ENCODE peak calls at places on chromosomes 5 and 9, in seven cellular contexts. T is Ammon's horn; N is activated CD4-positive, alpha-beta T cell treated with anti-CD3 and anti-CD28 coated beads, Interleukin-2, amount 50 U/mL, for 4 hours; H is activated CD8-positive, alpha-beta memory T cell treated with anti-CD3 and anti-CD28 coated beads, Interleukin-2, amount 50 U/mL, for 48 hours; A is kidney epithelial cell; J is renal cortical epithelial cell; R is AG08396. X is an unnamed sample.

GRCh38 chr9:112755059-112755458 is 4.5 kb downstream of the SNX30 start:
- DNase-seq in T (no peak), N (no peak), H (no peak), A (no peak), J (no peak), R (no peak), X (no peak)

GRCh38 chr5:123992641-123993040 is 480.7 kb downstream of the CSNK1G3 start:
- DNase-seq in T (no peak), N (no peak), H (no peak), A (no peak), J (peak), R (no peak), X (no peak)

GRCh38 chr9:113929634-113930092 is 53.6 kb downstream of the ZNF618 start:
- DNase-seq in T (no peak), N (no peak), H (no peak), A (no peak), J (peak), R (peak), X (no peak)

GRCh38 chr9:123724211-123724831 is 205.6 kb downstream of the DENND1A start:
- DNase-seq in T (peak), N (no peak), H (no peak), A (no peak), J (peak), R (peak), X (no peak)

GRCh38 chr9:135906291-135907005 is 898 bp downstream of the CAMSAP1 start:
- DNase-seq in T (peak), N (no peak), H (no peak), A (no peak), J (peak), R (no peak), X (peak)

GRCh38 chr9:131609116-131609830 is 64.0 kb downstream of the PRRT1B start:
- DNase-seq in T (peak), N (no peak), H (no peak), A (no peak), J (peak), R (peak), X (peak)

GRCh38 chr9:114733814-114734213 is 51.8 kb upstream of the TEX48 start:
- DNase-seq in T (no peak), N (no peak), H (no peak), A (no peak), J (peak), R (no peak), X (no peak)

GRCh38 chr5:1867114-1867814 is 15.5 kb downstream of the IRX4 start:
- DNase-seq in T (no peak), N (no peak), H (no peak), A (no peak), J (no peak), R (no peak), X (no peak)

GRCh38 chr9:121700831-121701419 is 49.5 kb downstream of the DAB2IP start:
- DNase-seq in T (no peak), N (no peak), H (no peak), A (no peak), J (no peak), R (no peak), X (no peak)

GRCh38 chr9:8651830-8652229 is 852.3 kb upstream of the DMAC1 start:
- DNase-seq in T (peak), N (no peak), H (no peak), A (no peak), J (no peak), R (no peak), X (no peak)

GRCh38 chr9:116546711-116547581 is 140.2 kb upstream of the TRIM32 start:
- DNase-seq in T (no peak), N (no peak), H (no peak), A (no peak), J (peak), R (no peak), X (no peak)

GRCh38 chr9:111095423-111095822 is 57.2 kb upstream of the LPAR1 start:
- DNase-seq in T (no peak), N (no peak), H (no peak), A (no peak), J (no peak), R (no peak), X (no peak)

GRCh38 chr9:87514136-87514535 is 16.5 kb downstream of the DAPK1 start:
- DNase-seq in T (no peak), N (no peak), H (no peak), A (no peak), J (no peak), R (no peak), X (no peak)

GRCh38 chr5:134568761-134569725 is 43.6 kb downstream of the JADE2 start:
- DNase-seq in T (peak), N (no peak), H (no peak), A (no peak), J (peak), R (peak), X (peak)

GRCh38 chr9:3323714-3324113 is 202.1 kb downstream of the RFX3 start:
- DNase-seq in T (no peak), N (no peak), H (no peak), A (no peak), J (no peak), R (no peak), X (no peak)

GRCh38 chr5:135883441-135883840 is 12.2 kb downstream of the IL9 start:
- DNase-seq in T (no peak), N (no peak), H (no peak), A (no peak), J (no peak), R (no peak), X (no peak)

GRCh38 chr9:132216861-132217655 is 55.2 kb downstream of the NTNG2 start:
- DNase-seq in T (no peak), N (no peak), H (no peak), A (no peak), J (no peak), R (no peak), X (no peak)

GRCh38 chr9:124562328-124562727 is 55.1 kb upstream of the NR5A1 start:
- DNase-seq in T (no peak), N (no peak), H (no peak), A (no peak), J (peak), R (no peak), X (no peak)

GRCh38 chr5:42582723-42583122 is 159.5 kb downstream of the GHR start:
- DNase-seq in T (no peak), N (no peak), H (no peak), A (no peak), J (no peak), R (no peak), X (no peak)

GRCh38 chr9:35745569-35745968 is 3.5 kb downstream of the GBA2 start:
- DNase-seq in T (no peak), N (no peak), H (no peak), A (no peak), J (no peak), R (no peak), X (no peak)

GRCh38 chr5:74576941-74577456 is 63.5 kb downstream of the ENC1 start:
- DNase-seq in T (peak), N (no peak), H (no peak), A (peak), J (peak), R (peak), X (no peak)

GRCh38 chr5:155953335-155953734 is 373.6 kb upstream of the SGCD start:
- DNase-seq in T (no peak), N (no peak), H (no peak), A (no peak), J (no peak), R (peak), X (no peak)

GRCh38 chr5:177545487-177546261 is 8.7 kb downstream of the FAM193B start:
- DNase-seq in T (no peak), N (no peak), H (no peak), A (no peak), J (peak), R (peak), X (peak)

GRCh38 chr9:135524130-135524861 is 3.1 kb downstream of the LCN1 start:
- DNase-seq in T (no peak), N (no peak), H (peak), A (no peak), J (no peak), R (no peak), X (peak)

GRCh38 chr9:79673614-79674013 is 101.8 kb downstream of the TLE4 start:
- DNase-seq in T (no peak), N (no peak), H (no peak), A (no peak), J (no peak), R (no peak), X (no peak)

GRCh38 chr9:92655366-92655765 is 14.6 kb downstream of the IPPK start:
- DNase-seq in T (no peak), N (no peak), H (no peak), A (no peak), J (no peak), R (no peak), X (no peak)

GRCh38 chr5:132254321-132254977 is 3.0 kb upstream of the PDLIM4 start:
- DNase-seq in T (no peak), N (no peak), H (no peak), A (no peak), J (peak), R (no peak), X (peak)

GRCh38 chr5:23457780-23458179 is 49.6 kb upstream of the PRDM9 start:
- DNase-seq in T (no peak), N (no peak), H (no peak), A (no peak), J (peak), R (no peak), X (no peak)

GRCh38 chr9:136095495-136096058 is 488 bp upstream of the NACC2 start:
- DNase-seq in T (no peak), N (no peak), H (no peak), A (no peak), J (no peak), R (peak), X (no peak)

GRCh38 chr5:133727636-133728035 is 115.3 kb upstream of the FSTL4 start:
- DNase-seq in T (no peak), N (no peak), H (no peak), A (no peak), J (no peak), R (no peak), X (peak)

GRCh38 chr5:116876240-116876840 is 301.7 kb upstream of the SEMA6A start:
- DNase-seq in T (peak), N (no peak), H (no peak), A (no peak), J (no peak), R (no peak), X (no peak)

GRCh38 chr5:179195561-179196419 is 135.6 kb downstream of the ZNF354C start:
- DNase-seq in T (no peak), N (no peak), H (no peak), A (no peak), J (no peak), R (no peak), X (no peak)

GRCh38 chr9:128927731-128928411 is 7.1 kb downstream of the PHYHD1 start:
- DNase-seq in T (peak), N (peak), H (peak), A (no peak), J (peak), R (peak), X (no peak)

GRCh38 chr5:168600409-168600808 is 21.2 kb upstream of the PANK3 start:
- DNase-seq in T (no peak), N (no peak), H (no peak), A (no peak), J (peak), R (no peak), X (no peak)

GRCh38 chr9:136399176-136400037 is 563 bp downstream of the SNAPC4 start:
- DNase-seq in T (no peak), N (peak), H (peak), A (no peak), J (no peak), R (peak), X (no peak)

GRCh38 chr5:113330533-113331200 is 104.1 kb downstream of the TSSK1B start:
- DNase-seq in T (no peak), N (no peak), H (no peak), A (no peak), J (peak), R (peak), X (no peak)

GRCh38 chr9:138037140-138037539 is 159.6 kb downstream of the CACNA1B start:
- DNase-seq in T (no peak), N (no peak), H (no peak), A (no peak), J (no peak), R (no peak), X (no peak)